ENCODE peak calls at places on chromosomes 4 and X, in seven cellular contexts. D is neuronal stem cell, Y is NCI-H1417, O is smooth muscle cell of the brain vasculature, C is foreskin fibroblast, N is endodermal cell, F is A549. U is an unnamed sample.

GRCh38 chr4:76781698-76782595 is 116.0 kb downstream of the SOWAHB start:
- DNase-seq in N (peak; percentile 63), O (peak; percentile 39), C (peak; percentile 97), F (peak; percentile 23), D (no peak), Y (peak; percentile 60), U (no peak)

GRCh38 chr4:177191586-177191985 is 118.1 kb upstream of the NEIL3 start:
- DNase-seq in C (no peak), D (no peak), F (no peak), O (no peak), N (no peak), Y (no peak), U (no peak)

GRCh38 chrX:19440713-19441112 is 74.6 kb downstream of the MAP3K15 start:
- DNase-seq in D (no peak), C (peak; percentile 24), Y (no peak), N (no peak), O (no peak), F (no peak), U (no peak)

GRCh38 chrX:7202206-7202605 is 54.3 kb upstream of the PUDP start:
- DNase-seq in F (no peak), Y (no peak), N (no peak), O (no peak), D (no peak), C (no peak), U (no peak)

GRCh38 chr4:85005865-85006377 is 39.4 kb upstream of the WDFY3 start:
- DNase-seq in F (no peak), C (peak; percentile 88), N (no peak), O (peak; percentile 58), Y (no peak), D (no peak), U (no peak)

GRCh38 chr4:2412534-2412884 is 5.9 kb downstream of the ZFYVE28 start:
- DNase-seq in C (no peak), D (no peak), N (no peak), O (no peak), Y (peak; percentile 72), F (peak; percentile 50), U (no peak)

GRCh38 chrX:39818750-39819149 is 279.0 kb downstream of the BCOR start:
- DNase-seq in O (no peak), D (no peak), F (no peak), N (no peak), C (no peak), Y (no peak), U (no peak)

GRCh38 chrX:110103344-110103743 is 100.4 kb downstream of the TMEM164 start:
- DNase-seq in Y (no peak), C (no peak), F (no peak), D (no peak), O (no peak), N (no peak), U (no peak)

GRCh38 chr4:61211781-61212180 is 11.7 kb downstream of the ADGRL3 start:
- DNase-seq in O (no peak), C (no peak), Y (no peak), N (no peak), F (no peak), D (no peak), U (no peak)

GRCh38 chr4:140851032-140851636 is 94.9 kb upstream of the TBC1D9 start:
- DNase-seq in D (peak; percentile 75), F (peak; percentile 49), Y (peak; percentile 87), C (peak; percentile 45), N (peak; percentile 78), O (peak; percentile 44), U (peak; percentile 41)

GRCh38 chr4:7323872-7324650 is 110.7 kb downstream of the PSAPL1 start:
- DNase-seq in D (no peak), O (no peak), N (no peak), F (peak; percentile 77), Y (peak; percentile 99), C (no peak), U (peak; percentile 4)

GRCh38 chrX:73239242-73239641 is 24.6 kb upstream of the NAP1L2 start:
- DNase-seq in C (no peak), Y (no peak), F (no peak), O (no peak), N (peak; percentile 61), D (no peak), U (no peak)

GRCh38 chr4:165131247-165131832 is 18.7 kb upstream of the TMEM192 start:
- DNase-seq in F (peak; percentile 44), N (peak; percentile 94), Y (peak; percentile 85), D (peak; percentile 75), C (peak; percentile 44), O (peak; percentile 29), U (peak; percentile 55)

GRCh38 chr4:157792716-157793115 is 380.1 kb downstream of the GASK1B start:
- DNase-seq in O (no peak), Y (no peak), C (no peak), D (no peak), N (no peak), F (no peak), U (no peak)

GRCh38 chrX:18938710-18939109 is 45.2 kb downstream of the PHKA2 start:
- DNase-seq in O (no peak), D (no peak), C (no peak), F (no peak), Y (peak; percentile 52), N (no peak), U (no peak)

GRCh38 chr4:170230242-170230641 is 140.5 kb upstream of the AADAT start:
- DNase-seq in N (no peak), F (no peak), Y (no peak), D (no peak), O (no peak), C (no peak), U (no peak)

GRCh38 chr4:99821918-99822503 is 5.4 kb downstream of the DAPP1 start:
- DNase-seq in F (no peak), D (no peak), O (no peak), C (no peak), Y (no peak), N (no peak), U (no peak)

GRCh38 chr4:177281544-177281943 is 28.1 kb upstream of the NEIL3 start:
- DNase-seq in Y (no peak), D (no peak), F (no peak), N (no peak), C (no peak), O (peak; percentile 18), U (no peak)